ENCODE peak calls at places on chromosome 2, in nine cellular contexts. One of them, this sample, is unnamed. For H3K27me3, the result is how much of the 10 kb centered on the place peaks cover.

GRCh38 chr2:150426315-150426714 is 61.2 kb downstream of the RND3 start:
- DNase-seq in heart right ventricle: no peak
- DNase-seq in thoracic aorta: no peak
- DNase-seq in fibroblast of lung: peak
- DNase-seq in GM06990: no peak
- DNase-seq in mammary epithelial cell: no peak
- DNase-seq in AG04450: no peak
- DNase-seq in prostate gland: no peak
- DNase-seq in Peyer's patch: no peak
- DNase-seq in this sample: no peak

GRCh38 chr2:74201596-74201995 is 3.2 kb downstream of the MTHFD2 start:
- DNase-seq in heart right ventricle: no peak
- DNase-seq in mammary epithelial cell: no peak
- DNase-seq in GM06990: no peak
- DNase-seq in thoracic aorta: no peak
- DNase-seq in prostate gland: no peak
- DNase-seq in AG04450: no peak
- DNase-seq in fibroblast of lung: peak
- DNase-seq in Peyer's patch: no peak
- DNase-seq in this sample: no peak

GRCh38 chr2:20177556-20178403 is 47.1 kb downstream of the SDC1 start:
- DNase-seq in prostate gland: no peak
- DNase-seq in heart right ventricle: no peak
- DNase-seq in AG04450: no peak
- DNase-seq in GM06990: no peak
- DNase-seq in Peyer's patch: no peak
- DNase-seq in thoracic aorta: no peak
- DNase-seq in mammary epithelial cell: no peak
- DNase-seq in fibroblast of lung: no peak
- DNase-seq in this sample: no peak

GRCh38 chr2:95669441-95669994 is 77.7 kb downstream of the TRIM43 start:
- DNase-seq in AG04450: no peak
- DNase-seq in mammary epithelial cell: no peak
- DNase-seq in fibroblast of lung: no peak
- DNase-seq in heart right ventricle: no peak
- DNase-seq in prostate gland: no peak
- DNase-seq in thoracic aorta: no peak
- DNase-seq in GM06990: no peak
- DNase-seq in Peyer's patch: no peak
- DNase-seq in this sample: no peak

GRCh38 chr2:149002378-149002890 is 36.1 kb upstream of the LYPD6B start:
- DNase-seq in mammary epithelial cell: no peak
- DNase-seq in Peyer's patch: no peak
- DNase-seq in prostate gland: no peak
- DNase-seq in fibroblast of lung: no peak
- DNase-seq in thoracic aorta: no peak
- DNase-seq in AG04450: no peak
- DNase-seq in GM06990: no peak
- DNase-seq in heart right ventricle: no peak
- DNase-seq in this sample: no peak

GRCh38 chr2:237091779-237092436 is 6.2 kb downstream of the COPS8 start:
- DNase-seq in GM06990: no peak
- DNase-seq in Peyer's patch: no peak
- DNase-seq in mammary epithelial cell: peak
- DNase-seq in thoracic aorta: no peak
- DNase-seq in prostate gland: no peak
- DNase-seq in AG04450: no peak
- DNase-seq in heart right ventricle: no peak
- DNase-seq in fibroblast of lung: peak
- DNase-seq in this sample: no peak

GRCh38 chr2:158726906-158727592 is 68.1 kb upstream of the DAPL1 start:
- DNase-seq in fibroblast of lung: no peak
- DNase-seq in heart right ventricle: no peak
- DNase-seq in prostate gland: no peak
- DNase-seq in Peyer's patch: no peak
- DNase-seq in GM06990: no peak
- DNase-seq in AG04450: no peak
- DNase-seq in mammary epithelial cell: no peak
- DNase-seq in thoracic aorta: no peak
- DNase-seq in this sample: no peak

GRCh38 chr2:197867630-197868029 is 63.2 kb downstream of the PLCL1 start:
- DNase-seq in prostate gland: no peak
- DNase-seq in fibroblast of lung: no peak
- DNase-seq in mammary epithelial cell: no peak
- DNase-seq in GM06990: no peak
- DNase-seq in Peyer's patch: no peak
- DNase-seq in thoracic aorta: no peak
- DNase-seq in heart right ventricle: no peak
- DNase-seq in AG04450: no peak
- DNase-seq in this sample: no peak

GRCh38 chr2:236848467-236848866 is 237.2 kb upstream of the COPS8 start:
- DNase-seq in fibroblast of lung: no peak
- DNase-seq in heart right ventricle: no peak
- DNase-seq in thoracic aorta: no peak
- DNase-seq in prostate gland: no peak
- DNase-seq in GM06990: no peak
- DNase-seq in mammary epithelial cell: no peak
- DNase-seq in Peyer's patch: no peak
- DNase-seq in AG04450: no peak
- DNase-seq in this sample: no peak

GRCh38 chr2:237874585-237875161 is 15.2 kb downstream of the RAMP1 start:
- DNase-seq in AG04450: no peak
- DNase-seq in Peyer's patch: no peak
- DNase-seq in mammary epithelial cell: peak
- DNase-seq in thoracic aorta: no peak
- DNase-seq in heart right ventricle: no peak
- DNase-seq in fibroblast of lung: peak
- DNase-seq in GM06990: no peak
- DNase-seq in prostate gland: no peak
- DNase-seq in this sample: peak

GRCh38 chr2:231393149-231394131 is 2.1 kb upstream of the B3GNT7 start:
- DNase-seq in mammary epithelial cell: no peak
- DNase-seq in thoracic aorta: no peak
- DNase-seq in Peyer's patch: peak
- DNase-seq in prostate gland: no peak
- DNase-seq in AG04450: no peak
- DNase-seq in heart right ventricle: no peak
- DNase-seq in fibroblast of lung: no peak
- DNase-seq in GM06990: peak
- DNase-seq in this sample: no peak

DNA sequence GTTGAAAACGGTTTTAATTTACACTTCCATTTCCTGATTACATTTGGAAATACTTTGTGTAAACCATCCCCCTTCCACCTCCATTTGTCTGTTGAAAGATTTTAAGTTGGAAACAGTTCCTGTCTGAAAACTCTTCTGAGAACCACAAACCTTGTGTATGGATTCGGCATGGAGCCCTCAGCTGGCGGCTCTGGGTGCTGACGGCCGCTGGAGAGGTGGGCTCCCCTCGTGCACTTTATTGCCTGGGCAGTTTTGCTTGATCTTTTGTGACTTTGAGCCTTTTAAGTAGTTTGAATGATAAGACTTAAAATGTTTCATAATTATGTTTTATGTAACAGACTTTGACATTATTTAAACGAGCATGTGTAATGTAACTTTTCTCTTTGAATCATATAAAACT is 11.1 kb downstream of the KLF11 start:
- DNase-seq in fibroblast of lung: no peak
- DNase-seq in AG04450: no peak
- DNase-seq in GM06990: no peak
- DNase-seq in prostate gland: no peak
- DNase-seq in heart right ventricle: no peak
- DNase-seq in mammary epithelial cell: no peak
- DNase-seq in Peyer's patch: no peak
- DNase-seq in thoracic aorta: no peak
- DNase-seq in this sample: no peak
- TF ChIP-seq CTCF in fibroblast of lung: peak
- TF ChIP-seq CTCF in AG04450: peak
- TF ChIP-seq CTCF in GM06990: no peak
- TF ChIP-seq CTCF in prostate gland: no peak
- TF ChIP-seq CTCF in heart right ventricle: no peak
- TF ChIP-seq CTCF in mammary epithelial cell: no peak
- TF ChIP-seq CTCF in Peyer's patch: no peak
- TF ChIP-seq CTCF in thoracic aorta: no peak
- TF ChIP-seq CTCF in this sample: no peak

DNA sequence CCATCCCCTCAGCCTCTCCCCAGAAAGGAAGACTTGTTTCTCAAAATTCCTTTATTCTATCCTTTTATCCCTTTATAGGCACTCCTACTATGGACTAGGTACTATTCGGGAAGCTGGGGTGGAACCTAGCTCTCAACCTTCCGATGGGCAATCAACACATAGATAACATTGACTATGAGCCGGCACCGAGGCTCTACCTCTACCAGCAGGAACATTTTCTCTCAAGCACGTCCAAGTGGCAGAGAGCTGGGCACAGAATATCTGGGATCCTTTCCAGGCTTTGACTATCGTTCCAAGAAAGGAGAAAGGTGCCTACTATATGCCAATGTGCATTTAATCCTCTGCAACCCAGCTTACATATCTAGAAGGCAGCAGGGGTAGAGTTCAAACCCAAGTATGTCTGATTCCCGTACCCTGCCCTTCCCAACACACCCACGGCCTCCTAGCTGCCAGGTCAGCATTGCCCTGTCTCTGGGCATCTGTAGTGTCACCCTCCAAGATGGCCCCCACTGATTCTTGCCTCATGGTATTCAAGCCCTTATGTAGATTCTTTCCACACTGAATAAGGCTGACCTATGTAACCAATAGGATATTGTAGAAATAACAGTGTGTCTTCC is 28.3 kb downstream of the TNS1 start:
- DNase-seq in heart right ventricle: no peak
- DNase-seq in mammary epithelial cell: no peak
- DNase-seq in Peyer's patch: no peak
- DNase-seq in AG04450: no peak
- DNase-seq in thoracic aorta: no peak
- DNase-seq in fibroblast of lung: no peak
- DNase-seq in prostate gland: no peak
- DNase-seq in GM06990: no peak
- DNase-seq in this sample: no peak
- H3K27me3 ChIP-seq in heart right ventricle: under half
- H3K27me3 ChIP-seq in mammary epithelial cell: under half
- H3K27me3 ChIP-seq in Peyer's patch: under half
- H3K27me3 ChIP-seq in AG04450: under half
- H3K27me3 ChIP-seq in thoracic aorta: under half
- H3K27me3 ChIP-seq in fibroblast of lung: under half
- H3K27me3 ChIP-seq in prostate gland: under half
- H3K27me3 ChIP-seq in GM06990: under half
- H3K27me3 ChIP-seq in this sample: under half

GRCh38 chr2:227720680-227721079 is 2.9 kb upstream of the SLC19A3 start:
- DNase-seq in fibroblast of lung: no peak
- DNase-seq in Peyer's patch: no peak
- DNase-seq in prostate gland: no peak
- DNase-seq in mammary epithelial cell: no peak
- DNase-seq in thoracic aorta: no peak
- DNase-seq in AG04450: no peak
- DNase-seq in GM06990: no peak
- DNase-seq in heart right ventricle: no peak
- DNase-seq in this sample: no peak

GRCh38 chr2:227716501-227716900 is 1.3 kb downstream of the SLC19A3 start:
- DNase-seq in GM06990: no peak
- DNase-seq in heart right ventricle: no peak
- DNase-seq in AG04450: no peak
- DNase-seq in prostate gland: no peak
- DNase-seq in fibroblast of lung: no peak
- DNase-seq in Peyer's patch: no peak
- DNase-seq in thoracic aorta: no peak
- DNase-seq in mammary epithelial cell: no peak
- DNase-seq in this sample: no peak

GRCh38 chr2:227719637-227720036 is 1.8 kb upstream of the SLC19A3 start:
- DNase-seq in AG04450: no peak
- DNase-seq in fibroblast of lung: no peak
- DNase-seq in Peyer's patch: no peak
- DNase-seq in mammary epithelial cell: no peak
- DNase-seq in thoracic aorta: no peak
- DNase-seq in GM06990: no peak
- DNase-seq in prostate gland: no peak
- DNase-seq in heart right ventricle: no peak
- DNase-seq in this sample: no peak

DNA sequence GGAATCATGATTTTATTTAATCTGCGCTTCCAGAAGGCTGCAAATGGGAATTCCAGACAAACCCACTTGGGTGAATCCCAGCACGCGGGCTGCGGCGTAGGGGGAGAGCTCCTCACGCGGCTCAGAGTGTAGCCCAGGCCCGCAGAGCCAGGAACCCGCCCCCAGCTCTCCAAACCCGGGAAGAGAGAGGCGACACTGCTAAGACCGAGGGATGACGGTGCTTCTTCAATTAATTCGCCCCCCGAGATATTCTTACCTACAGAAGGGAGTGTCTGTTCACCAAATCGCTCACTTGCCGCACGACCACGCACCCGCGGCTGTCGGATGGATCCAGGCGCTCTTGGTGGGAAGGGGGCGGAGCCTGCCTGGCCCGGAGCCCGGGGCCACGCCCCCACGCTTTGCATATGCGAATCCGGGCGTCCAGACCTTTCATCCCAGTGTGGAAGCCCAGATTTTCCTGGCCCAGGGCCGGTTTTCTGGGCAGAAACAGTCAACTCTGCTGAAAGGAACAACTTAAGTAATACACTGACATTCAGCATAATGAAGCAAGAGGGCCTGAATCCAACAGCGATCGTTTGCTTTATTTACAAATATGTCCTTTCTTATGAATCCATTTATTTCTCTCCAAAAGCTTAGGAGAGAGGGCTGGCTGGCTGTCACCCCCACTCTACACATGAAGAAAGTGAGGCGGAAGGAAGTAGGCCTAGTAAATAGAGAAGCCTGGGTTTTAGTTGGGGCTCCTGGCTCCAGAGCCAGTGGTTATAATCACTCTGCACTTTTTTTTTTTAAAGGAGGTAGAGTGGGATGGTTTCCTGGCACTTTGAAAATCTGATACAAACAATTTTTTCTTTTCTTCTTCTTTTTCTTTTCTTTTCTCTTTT is at the start of gene SLC19A3:
- DNase-seq in Peyer's patch: peak
- DNase-seq in heart right ventricle: peak
- DNase-seq in thoracic aorta: peak
- DNase-seq in fibroblast of lung: peak
- DNase-seq in AG04450: peak
- DNase-seq in prostate gland: peak
- DNase-seq in GM06990: peak
- DNase-seq in mammary epithelial cell: peak
- DNase-seq in this sample: no peak
- H3K4me3 ChIP-seq in Peyer's patch: peak
- H3K4me3 ChIP-seq in heart right ventricle: peak
- H3K4me3 ChIP-seq in thoracic aorta: peak
- H3K4me3 ChIP-seq in fibroblast of lung: peak
- H3K4me3 ChIP-seq in AG04450: peak
- H3K4me3 ChIP-seq in prostate gland: peak
- H3K4me3 ChIP-seq in GM06990: no peak
- H3K4me3 ChIP-seq in mammary epithelial cell: peak
- H3K4me3 ChIP-seq in this sample: peak

DNA sequence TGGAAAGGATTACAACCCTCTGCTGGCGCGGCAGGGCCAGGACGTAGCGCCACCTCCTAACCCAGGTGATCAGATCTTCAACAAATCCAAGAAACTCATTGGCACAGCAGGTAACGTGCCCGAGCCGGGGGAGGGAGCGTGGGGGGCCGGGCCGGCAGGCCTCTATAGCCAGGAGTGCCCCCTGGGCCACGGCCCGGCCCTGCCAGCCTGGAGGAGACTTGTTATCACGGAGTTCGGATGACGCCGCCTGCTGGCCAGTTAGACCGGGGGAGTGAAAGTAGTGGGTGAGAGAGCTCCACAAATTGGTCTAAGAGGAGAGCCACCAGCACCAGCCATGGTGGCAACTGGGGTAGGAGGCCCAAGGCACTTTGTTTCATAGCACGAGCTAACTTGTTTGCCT is 8.6 kb upstream of the TMEM214 start:
- DNase-seq in mammary epithelial cell: no peak
- DNase-seq in heart right ventricle: no peak
- DNase-seq in fibroblast of lung: no peak
- DNase-seq in thoracic aorta: no peak
- DNase-seq in AG04450: no peak
- DNase-seq in prostate gland: no peak
- DNase-seq in GM06990: no peak
- DNase-seq in Peyer's patch: no peak
- DNase-seq in this sample: no peak
- TF ChIP-seq CTCF in mammary epithelial cell: peak
- TF ChIP-seq CTCF in heart right ventricle: no peak
- TF ChIP-seq CTCF in fibroblast of lung: no peak
- TF ChIP-seq CTCF in thoracic aorta: no peak
- TF ChIP-seq CTCF in AG04450: peak
- TF ChIP-seq CTCF in prostate gland: no peak
- TF ChIP-seq CTCF in GM06990: no peak
- TF ChIP-seq CTCF in Peyer's patch: no peak
- TF ChIP-seq CTCF in this sample: peak

This sample was measured in BJ.